ENCODE peak calls at places on chromosome 18, in five cellular contexts. One of them, this sample, is unnamed.

GRCh38 chr18:28267878-28268625 is 91.1 kb upstream of the CDH2 start:
- DNase-seq in heart left ventricle: no peak
- DNase-seq in pancreas: no peak
- DNase-seq in endodermal cell: no peak
- DNase-seq in CD8-positive, alpha-beta T cell: no peak
- DNase-seq in this sample: no peak

GRCh38 chr18:24268784-24269550 is 128.7 kb downstream of the OSBPL1A start:
- DNase-seq in pancreas: no peak
- DNase-seq in endodermal cell: no peak
- DNase-seq in heart left ventricle: no peak
- DNase-seq in CD8-positive, alpha-beta T cell: no peak
- DNase-seq in this sample: no peak

GRCh38 chr18:48222118-48222517 is 187.1 kb downstream of the ZBTB7C start:
- DNase-seq in pancreas: peak; percentile 50
- DNase-seq in heart left ventricle: peak; percentile 64
- DNase-seq in CD8-positive, alpha-beta T cell: no peak
- DNase-seq in endodermal cell: no peak
- DNase-seq in this sample: peak; percentile 69

GRCh38 chr18:9835112-9835755 is 50.5 kb upstream of the TXNDC2 start:
- DNase-seq in CD8-positive, alpha-beta T cell: no peak
- DNase-seq in heart left ventricle: no peak
- DNase-seq in pancreas: no peak
- DNase-seq in endodermal cell: peak; percentile 82
- DNase-seq in this sample: no peak

GRCh38 chr18:48172226-48173006 is 236.8 kb downstream of the ZBTB7C start:
- DNase-seq in heart left ventricle: no peak
- DNase-seq in pancreas: no peak
- DNase-seq in endodermal cell: no peak
- DNase-seq in CD8-positive, alpha-beta T cell: no peak
- DNase-seq in this sample: no peak

GRCh38 chr18:48953096-48953706 is 2.4 kb upstream of the SMAD7 start:
- DNase-seq in endodermal cell: no peak
- DNase-seq in heart left ventricle: no peak
- DNase-seq in CD8-positive, alpha-beta T cell: no peak
- DNase-seq in pancreas: no peak
- DNase-seq in this sample: no peak

GRCh38 chr18:604771-605170 is 8.0 kb downstream of the CLUL1 start:
- DNase-seq in CD8-positive, alpha-beta T cell: no peak
- DNase-seq in heart left ventricle: no peak
- DNase-seq in endodermal cell: no peak
- DNase-seq in pancreas: no peak
- DNase-seq in this sample: no peak

GRCh38 chr18:3132700-3133099 is 87.1 kb downstream of the MYOM1 start:
- DNase-seq in endodermal cell: no peak
- DNase-seq in heart left ventricle: no peak
- DNase-seq in CD8-positive, alpha-beta T cell: no peak
- DNase-seq in pancreas: no peak
- DNase-seq in this sample: no peak

GRCh38 chr18:9323750-9324445 is 10.7 kb upstream of the TWSG1 start:
- DNase-seq in CD8-positive, alpha-beta T cell: no peak
- DNase-seq in endodermal cell: no peak
- DNase-seq in heart left ventricle: no peak
- DNase-seq in pancreas: no peak
- DNase-seq in this sample: no peak

GRCh38 chr18:28175047-28175929 is 1.6 kb downstream of the CDH2 start:
- DNase-seq in endodermal cell: peak; percentile 83
- DNase-seq in pancreas: peak; percentile 20
- DNase-seq in CD8-positive, alpha-beta T cell: no peak
- DNase-seq in heart left ventricle: peak; percentile 62
- DNase-seq in this sample: peak; percentile 17

GRCh38 chr18:9094307-9095226 is 7.9 kb upstream of the NDUFV2 start:
- DNase-seq in pancreas: no peak
- DNase-seq in heart left ventricle: no peak
- DNase-seq in endodermal cell: no peak
- DNase-seq in CD8-positive, alpha-beta T cell: no peak
- DNase-seq in this sample: no peak

GRCh38 chr18:68418881-68419280 is 296.0 kb downstream of the TMX3 start:
- DNase-seq in CD8-positive, alpha-beta T cell: no peak
- DNase-seq in heart left ventricle: no peak
- DNase-seq in endodermal cell: no peak
- DNase-seq in pancreas: no peak
- DNase-seq in this sample: no peak

GRCh38 chr18:67108894-67109293 is 407.6 kb downstream of the DSEL start:
- DNase-seq in endodermal cell: no peak
- DNase-seq in pancreas: no peak
- DNase-seq in CD8-positive, alpha-beta T cell: no peak
- DNase-seq in heart left ventricle: no peak
- DNase-seq in this sample: no peak

GRCh38 chr18:74946646-74947045 is 262.3 kb downstream of the PTGR3 start:
- DNase-seq in endodermal cell: no peak
- DNase-seq in pancreas: no peak
- DNase-seq in CD8-positive, alpha-beta T cell: no peak
- DNase-seq in heart left ventricle: no peak
- DNase-seq in this sample: no peak

GRCh38 chr18:52903858-52904257 is 563.9 kb downstream of the DCC start:
- DNase-seq in CD8-positive, alpha-beta T cell: no peak
- DNase-seq in endodermal cell: peak; percentile 87
- DNase-seq in pancreas: peak; percentile 41
- DNase-seq in heart left ventricle: no peak
- DNase-seq in this sample: peak; percentile 9

GRCh38 chr18:68148862-68149261 is 566.0 kb downstream of the TMX3 start:
- DNase-seq in CD8-positive, alpha-beta T cell: no peak
- DNase-seq in pancreas: no peak
- DNase-seq in endodermal cell: peak; percentile 55
- DNase-seq in heart left ventricle: no peak
- DNase-seq in this sample: no peak

GRCh38 chr18:427005-427404 is 73.5 kb downstream of the COLEC12 start:
- DNase-seq in pancreas: no peak
- DNase-seq in endodermal cell: no peak
- DNase-seq in heart left ventricle: no peak
- DNase-seq in CD8-positive, alpha-beta T cell: no peak
- DNase-seq in this sample: no peak

GRCh38 chr18:8610442-8610801 is 1.2 kb downstream of the RAB12 start:
- DNase-seq in endodermal cell: no peak
- DNase-seq in heart left ventricle: peak; percentile 54
- DNase-seq in pancreas: no peak
- DNase-seq in CD8-positive, alpha-beta T cell: no peak
- DNase-seq in this sample: no peak

GRCh38 chr18:36769172-36769571 is 59.6 kb downstream of the TPGS2 start:
- DNase-seq in heart left ventricle: no peak
- DNase-seq in endodermal cell: no peak
- DNase-seq in CD8-positive, alpha-beta T cell: no peak
- DNase-seq in pancreas: no peak
- DNase-seq in this sample: no peak

GRCh38 chr18:28960146-28960545 is 783.2 kb upstream of the CDH2 start:
- DNase-seq in CD8-positive, alpha-beta T cell: no peak
- DNase-seq in endodermal cell: no peak
- DNase-seq in heart left ventricle: no peak
- DNase-seq in pancreas: no peak
- DNase-seq in this sample: no peak

GRCh38 chr18:49520661-49521145 is 33.7 kb upstream of the C18orf32 start:
- DNase-seq in CD8-positive, alpha-beta T cell: no peak
- DNase-seq in endodermal cell: no peak
- DNase-seq in pancreas: no peak
- DNase-seq in heart left ventricle: no peak
- DNase-seq in this sample: no peak

GRCh38 chr18:52339891-52340371 is at the start of gene DCC:
- DNase-seq in heart left ventricle: no peak
- DNase-seq in CD8-positive, alpha-beta T cell: no peak
- DNase-seq in endodermal cell: peak; percentile 88
- DNase-seq in pancreas: peak; percentile 33
- DNase-seq in this sample: peak; percentile 18

GRCh38 chr18:31942301-31942998 is 478 bp downstream of the TRAPPC8 start:
- DNase-seq in endodermal cell: no peak
- DNase-seq in CD8-positive, alpha-beta T cell: peak; percentile 36
- DNase-seq in heart left ventricle: peak; percentile 36
- DNase-seq in pancreas: no peak
- DNase-seq in this sample: peak; percentile 9

GRCh38 chr18:76546282-76546572 is 51.2 kb upstream of the ZNF516 start:
- DNase-seq in endodermal cell: no peak
- DNase-seq in pancreas: no peak
- DNase-seq in CD8-positive, alpha-beta T cell: no peak
- DNase-seq in heart left ventricle: no peak
- DNase-seq in this sample: no peak

GRCh38 chr18:75775121-75775520 is 347.6 kb upstream of the SMIM21 start:
- DNase-seq in pancreas: no peak
- DNase-seq in heart left ventricle: no peak
- DNase-seq in CD8-positive, alpha-beta T cell: no peak
- DNase-seq in endodermal cell: no peak
- DNase-seq in this sample: no peak

GRCh38 chr18:32735781-32736180 is 37.0 kb downstream of the KLHL14 start:
- DNase-seq in heart left ventricle: no peak
- DNase-seq in pancreas: no peak
- DNase-seq in CD8-positive, alpha-beta T cell: no peak
- DNase-seq in endodermal cell: no peak
- DNase-seq in this sample: no peak

GRCh38 chr18:49207373-49207772 is 253.1 kb downstream of the DYM start:
- DNase-seq in pancreas: no peak
- DNase-seq in endodermal cell: no peak
- DNase-seq in CD8-positive, alpha-beta T cell: no peak
- DNase-seq in heart left ventricle: no peak
- DNase-seq in this sample: no peak

GRCh38 chr18:37019157-37019571 is 190.2 kb downstream of the KIAA1328 start:
- DNase-seq in endodermal cell: peak; percentile 52
- DNase-seq in heart left ventricle: no peak
- DNase-seq in CD8-positive, alpha-beta T cell: no peak
- DNase-seq in pancreas: no peak
- DNase-seq in this sample: no peak

GRCh38 chr18:45642802-45643201 is 27.5 kb downstream of the SLC14A2 start:
- DNase-seq in endodermal cell: peak; percentile 10
- DNase-seq in CD8-positive, alpha-beta T cell: no peak
- DNase-seq in pancreas: no peak
- DNase-seq in heart left ventricle: no peak
- DNase-seq in this sample: no peak

DNA sequence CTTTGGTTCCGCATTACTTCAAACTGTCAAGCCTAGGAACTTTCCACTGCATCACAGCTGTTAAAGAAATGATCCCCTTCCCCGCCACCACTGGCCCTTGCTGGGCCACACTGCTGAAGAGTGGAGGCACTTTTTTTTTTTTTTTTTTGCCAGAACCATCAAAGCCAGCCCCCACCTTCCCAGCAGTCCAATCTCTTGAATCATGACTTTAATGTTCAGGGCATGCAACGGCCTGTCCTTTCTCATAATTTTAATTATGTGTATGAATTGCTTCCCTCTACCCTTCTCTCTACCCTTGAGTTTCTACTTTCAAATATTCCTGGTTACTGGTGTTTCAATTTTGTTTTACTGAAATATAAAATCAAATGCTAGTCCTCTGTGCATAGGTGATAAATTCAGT is 102.1 kb upstream of the LMAN1 start:
- DNase-seq in pancreas: no peak
- DNase-seq in endodermal cell: no peak
- DNase-seq in CD8-positive, alpha-beta T cell: no peak
- DNase-seq in heart left ventricle: no peak
- DNase-seq in this sample: no peak
- H3K9me3 ChIP-seq in pancreas: no peaks in the 10 kb centered on the region
- H3K9me3 ChIP-seq in endodermal cell: no peaks in the 10 kb centered on the region
- H3K9me3 ChIP-seq in CD8-positive, alpha-beta T cell: no peaks in the 10 kb centered on the region
- H3K9me3 ChIP-seq in heart left ventricle: no peaks in the 10 kb centered on the region
- H3K9me3 ChIP-seq in this sample: no peaks in the 10 kb centered on the region

GRCh38 chr18:4762399-4762798 is 307.3 kb upstream of the DLGAP1 start:
- DNase-seq in endodermal cell: no peak
- DNase-seq in pancreas: no peak
- DNase-seq in CD8-positive, alpha-beta T cell: no peak
- DNase-seq in heart left ventricle: no peak
- DNase-seq in this sample: no peak

DNA sequence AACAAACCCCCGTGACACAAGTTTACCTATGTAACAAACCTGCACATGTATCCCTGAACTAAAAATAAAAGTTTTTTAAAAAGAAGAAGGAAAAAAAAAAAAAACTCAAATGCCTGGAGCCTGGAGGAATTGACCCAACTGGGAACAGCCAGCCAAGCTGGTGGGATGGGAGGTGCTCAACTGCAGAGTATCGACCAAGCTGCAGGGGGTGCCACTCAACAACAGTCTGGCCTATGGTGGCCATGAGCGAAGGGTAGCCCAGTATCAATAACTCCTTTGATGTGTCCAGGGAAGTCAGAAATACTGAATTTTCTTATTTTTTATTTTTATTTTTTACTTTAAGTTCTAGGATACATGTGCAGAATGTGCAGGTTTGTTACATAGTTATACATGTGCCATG is 310.3 kb upstream of the DLGAP1 start:
- DNase-seq in pancreas: no peak
- DNase-seq in CD8-positive, alpha-beta T cell: no peak
- DNase-seq in heart left ventricle: no peak
- DNase-seq in endodermal cell: peak; percentile 70
- DNase-seq in this sample: no peak
- TF ChIP-seq CTCF in pancreas: no peak
- TF ChIP-seq CTCF in CD8-positive, alpha-beta T cell: no peak
- TF ChIP-seq CTCF in heart left ventricle: no peak
- TF ChIP-seq CTCF in endodermal cell: peak; percentile 63
- TF ChIP-seq CTCF in this sample: no peak

GRCh38 chr18:79888016-79888415 is 63.4 kb downstream of the SLC66A2 start:
- DNase-seq in endodermal cell: no peak
- DNase-seq in pancreas: no peak
- DNase-seq in CD8-positive, alpha-beta T cell: no peak
- DNase-seq in heart left ventricle: no peak
- DNase-seq in this sample: no peak

GRCh38 chr18:79884963-79885728 is 66.3 kb downstream of the SLC66A2 start:
- DNase-seq in heart left ventricle: no peak
- DNase-seq in pancreas: no peak
- DNase-seq in CD8-positive, alpha-beta T cell: peak; percentile 9
- DNase-seq in endodermal cell: peak; percentile 39
- DNase-seq in this sample: no peak

GRCh38 chr18:79889569-79889968 is 61.9 kb downstream of the SLC66A2 start:
- DNase-seq in endodermal cell: no peak
- DNase-seq in CD8-positive, alpha-beta T cell: no peak
- DNase-seq in heart left ventricle: no peak
- DNase-seq in pancreas: no peak
- DNase-seq in this sample: no peak

GRCh38 chr18:79887181-79888000 is 64.1 kb downstream of the SLC66A2 start:
- DNase-seq in endodermal cell: peak; percentile 36
- DNase-seq in heart left ventricle: no peak
- DNase-seq in pancreas: no peak
- DNase-seq in CD8-positive, alpha-beta T cell: no peak
- DNase-seq in this sample: no peak

DNA sequence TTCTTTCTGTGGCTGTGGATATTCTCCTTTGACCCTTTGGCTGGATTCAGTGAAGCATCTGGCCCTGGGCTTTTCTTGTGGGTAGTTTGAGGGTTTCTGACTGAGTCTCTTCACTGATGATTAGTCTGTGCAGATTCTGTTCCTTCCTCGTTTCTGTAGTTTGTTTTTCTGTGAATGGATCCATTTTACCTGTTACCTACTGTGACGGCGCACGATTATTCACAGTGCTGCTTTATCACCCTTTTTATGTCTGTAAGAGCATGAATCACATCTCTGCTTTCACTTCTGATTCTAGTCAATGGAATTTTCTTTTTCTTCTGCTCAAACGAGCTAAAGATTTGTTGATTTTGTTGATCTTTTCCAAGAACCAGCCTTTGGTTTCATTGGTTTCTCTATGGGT is 60.8 kb downstream of the SLC66A2 start:
- DNase-seq in heart left ventricle: no peak
- DNase-seq in endodermal cell: no peak
- DNase-seq in CD8-positive, alpha-beta T cell: no peak
- DNase-seq in pancreas: no peak
- DNase-seq in this sample: no peak
- H3K9me3 ChIP-seq in heart left ventricle: peaks cover 56% of the 10 kb centered on the region
- H3K9me3 ChIP-seq in endodermal cell: peaks cover 71% of the 10 kb centered on the region
- H3K9me3 ChIP-seq in CD8-positive, alpha-beta T cell: peaks cover 9% of the 10 kb centered on the region
- H3K9me3 ChIP-seq in pancreas: no peaks in the 10 kb centered on the region
- H3K9me3 ChIP-seq in this sample: peaks cover 3% of the 10 kb centered on the region

GRCh38 chr18:55997156-55997561 is 409.2 kb upstream of the TCF4 start:
- DNase-seq in CD8-positive, alpha-beta T cell: no peak
- DNase-seq in endodermal cell: no peak
- DNase-seq in heart left ventricle: no peak
- DNase-seq in pancreas: no peak
- DNase-seq in this sample: peak; percentile 13
- TF ChIP-seq CTCF in CD8-positive, alpha-beta T cell: no peak
- TF ChIP-seq CTCF in endodermal cell: peak; percentile 40
- TF ChIP-seq CTCF in heart left ventricle: no peak
- TF ChIP-seq CTCF in pancreas: no peak
- TF ChIP-seq CTCF in this sample: peak; percentile 14